ENCODE peak calls at places on chromosomes 1 and 21, in nine cellular contexts. F is brain microvascular endothelial cell, P is lower lobe of right lung, R is spleen, M is AG04449, Q is kidney epithelial cell, A is A673, V is thoracic aorta, B is right cardiac atrium. D is an unnamed sample.

GRCh38 chr21:41630249-41630648 is 122.3 kb upstream of the TMPRSS2 start:
- DNase-seq in F (peak), P (no peak), B (no peak), Q (peak), A (peak), V (no peak), R (no peak), M (peak), D (no peak)

GRCh38 chr1:182637769-182638168 is 33.6 kb upstream of the RGS16 start:
- DNase-seq in M (no peak), B (no peak), R (no peak), P (no peak), A (no peak), V (no peak), Q (no peak), F (no peak), D (no peak)

GRCh38 chr1:79353224-79353623 is 346.7 kb upstream of the ADGRL4 start:
- DNase-seq in Q (no peak), R (no peak), M (peak), P (no peak), F (peak), A (peak), V (no peak), B (peak), D (peak)

GRCh38 chr1:206480211-206480610 is 9.9 kb downstream of the IKBKE start:
- DNase-seq in A (no peak), M (no peak), F (no peak), V (no peak), Q (no peak), R (no peak), B (no peak), P (no peak), D (no peak)

GRCh38 chr1:238439483-238439882 is 548.8 kb upstream of the ZP4 start:
- DNase-seq in Q (no peak), F (no peak), P (no peak), B (no peak), M (no peak), V (no peak), R (no peak), A (no peak), D (no peak)

GRCh38 chr1:198653815-198654413 is 15.1 kb downstream of the PTPRC start:
- DNase-seq in B (no peak), Q (no peak), R (no peak), M (no peak), V (no peak), F (no peak), A (no peak), P (no peak), D (no peak)

GRCh38 chr1:202010042-202011015 is at the start of gene ELF3:
- DNase-seq in M (no peak), A (no peak), B (no peak), V (no peak), Q (peak), R (peak), P (peak), F (no peak), D (no peak)

GRCh38 chr21:42563261-42564045 is 49.8 kb downstream of the SLC37A1 start:
- DNase-seq in P (peak), B (no peak), R (peak), Q (no peak), A (no peak), F (no peak), M (no peak), V (no peak), D (no peak)

GRCh38 chr1:39395357-39395831 is 96.0 kb upstream of the BMP8A start:
- DNase-seq in R (no peak), A (peak), V (no peak), F (peak), P (no peak), Q (peak), B (no peak), M (peak), D (no peak)

GRCh38 chr21:36839123-36839522 is 127.3 kb downstream of the HLCS start:
- DNase-seq in Q (no peak), A (no peak), V (no peak), R (no peak), B (no peak), M (no peak), P (no peak), F (peak), D (no peak)

GRCh38 chr1:160780398-160780755 is 15.6 kb upstream of the LY9 start:
- DNase-seq in V (no peak), R (no peak), A (no peak), Q (no peak), B (no peak), P (no peak), M (no peak), F (no peak), D (no peak)

GRCh38 chr1:168137515-168137821 is 738 bp upstream of the GPR161 start:
- DNase-seq in M (no peak), A (no peak), Q (no peak), P (no peak), R (no peak), V (no peak), F (no peak), B (no peak), D (no peak)

GRCh38 chr1:36298640-36299039 is 7.5 kb upstream of the SH3D21 start:
- DNase-seq in R (no peak), M (no peak), B (no peak), P (no peak), V (no peak), Q (no peak), A (no peak), F (no peak), D (no peak)

GRCh38 chr21:28550057-28550825 is 442.4 kb downstream of the LTN1 start:
- DNase-seq in F (no peak), B (no peak), P (no peak), V (no peak), R (no peak), Q (no peak), A (no peak), M (no peak), D (no peak)

GRCh38 chr21:28554660-28555475 is 437.8 kb downstream of the LTN1 start:
- DNase-seq in P (no peak), A (no peak), B (no peak), F (peak), R (no peak), V (no peak), M (peak), Q (no peak), D (no peak)
- H3K4me3 ChIP-seq in P (no peak), A (no peak), B (no peak), F (no peak), R (no peak), V (no peak), M (no peak), Q (no peak), D (no peak)

GRCh38 chr1:150572918-150573647 is 6.3 kb downstream of the MCL1 start:
- DNase-seq in F (no peak), M (no peak), B (no peak), A (no peak), Q (no peak), R (peak), V (no peak), P (no peak), D (no peak)
- H3K4me3 ChIP-seq in F (no peak), M (no peak), B (no peak), A (no peak), Q (no peak), R (peak), V (peak), P (peak), D (no peak)

GRCh38 chr21:37916795-37917142 is 512 bp upstream of the KCNJ6 start:
- DNase-seq in Q (no peak), P (no peak), M (no peak), B (no peak), F (no peak), V (no peak), A (peak), R (no peak), D (no peak)

GRCh38 chr21:37915941-37916794 is at the start of gene KCNJ6:
- DNase-seq in Q (no peak), M (no peak), V (no peak), A (peak), P (peak), B (peak), R (no peak), F (peak), D (no peak)

GRCh38 chr21:37912616-37913015 is 3.6 kb downstream of the KCNJ6 start:
- DNase-seq in A (no peak), M (no peak), P (no peak), B (no peak), V (no peak), F (no peak), Q (no peak), R (no peak), D (no peak)

GRCh38 chr21:37915516-37915915 is 741 bp downstream of the KCNJ6 start:
- DNase-seq in V (no peak), F (no peak), B (no peak), Q (no peak), R (no peak), P (no peak), A (no peak), M (no peak), D (no peak)

GRCh38 chr21:37914211-37914900 is 1.9 kb downstream of the KCNJ6 start:
- DNase-seq in R (no peak), A (no peak), F (peak), B (no peak), M (no peak), V (no peak), Q (no peak), P (peak), D (no peak)
- H3K4me3 ChIP-seq in R (no peak), A (no peak), F (no peak), B (no peak), M (no peak), V (no peak), Q (no peak), P (no peak), D (no peak)

GRCh38 chr1:43360616-43361015 is 1.8 kb downstream of the CDC20 start:
- DNase-seq in Q (no peak), A (no peak), F (no peak), M (no peak), B (no peak), V (no peak), P (no peak), R (no peak), D (no peak)
- H3K4me3 ChIP-seq in Q (peak), A (peak), F (peak), M (peak), B (no peak), V (no peak), P (no peak), R (no peak), D (no peak)

GRCh38 chr1:200242379-200243041 is 167.3 kb downstream of the ZNF281 start:
- DNase-seq in P (no peak), A (peak), V (no peak), F (no peak), M (no peak), B (no peak), R (no peak), Q (no peak), D (no peak)
- H3K4me3 ChIP-seq in P (peak), A (peak), V (no peak), F (no peak), M (no peak), B (peak), R (no peak), Q (no peak), D (no peak)

DNA sequence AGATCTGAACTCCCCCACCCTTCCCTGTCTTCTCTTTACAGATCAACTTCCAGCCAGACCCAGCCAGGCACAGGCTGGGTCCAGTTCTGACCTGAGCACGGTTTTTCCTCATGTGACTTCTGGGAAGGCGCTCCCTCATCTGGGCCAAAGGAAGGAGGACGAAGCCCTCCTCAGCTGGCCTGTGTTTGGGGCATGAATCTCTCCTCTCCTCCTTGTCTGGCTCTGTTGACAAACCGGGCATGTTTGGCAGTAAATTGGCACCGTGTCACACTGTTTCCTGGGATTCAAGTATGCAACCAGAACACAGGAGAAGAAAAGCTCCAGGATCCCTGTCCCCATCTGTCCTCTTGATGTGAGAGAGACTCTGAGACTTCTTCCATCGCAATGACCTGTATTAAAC is 18.3 kb downstream of the NECAP2 start:
- DNase-seq in B (no peak), V (no peak), R (peak), P (no peak), A (no peak), Q (no peak), F (no peak), M (no peak), D (no peak)
- H3K4me3 ChIP-seq in B (no peak), V (no peak), R (no peak), P (no peak), A (no peak), Q (no peak), F (no peak), M (no peak), D (no peak)

GRCh38 chr1:22074803-22075202 is 22.3 kb downstream of the CDC42 start:
- DNase-seq in B (no peak), Q (no peak), A (no peak), V (no peak), R (no peak), F (no peak), M (no peak), P (no peak), D (no peak)
- H3K4me3 ChIP-seq in B (no peak), Q (no peak), A (no peak), V (no peak), R (no peak), F (no peak), M (no peak), P (no peak), D (no peak)

GRCh38 chr1:117611121-117611601 is 5.3 kb downstream of the TENT5C start:
- DNase-seq in R (no peak), Q (no peak), B (no peak), V (no peak), M (no peak), F (no peak), A (no peak), P (no peak), D (no peak)

GRCh38 chr1:117608213-117608612 is 2.4 kb downstream of the TENT5C start:
- DNase-seq in A (no peak), B (no peak), P (no peak), V (no peak), R (no peak), F (no peak), M (no peak), Q (no peak), D (no peak)

GRCh38 chr1:117608758-117609157 is 2.9 kb downstream of the TENT5C start:
- DNase-seq in F (no peak), R (no peak), B (no peak), P (no peak), M (no peak), A (no peak), V (no peak), Q (no peak), D (no peak)

GRCh38 chr1:117609471-117609911 is 3.6 kb downstream of the TENT5C start:
- DNase-seq in B (peak), V (no peak), Q (no peak), F (no peak), M (no peak), A (no peak), P (no peak), R (no peak), D (no peak)

GRCh38 chr1:117610036-117610435 is 4.2 kb downstream of the TENT5C start:
- DNase-seq in A (no peak), V (no peak), P (no peak), M (no peak), Q (no peak), F (no peak), B (no peak), R (no peak), D (no peak)
- H3K4me3 ChIP-seq in A (no peak), V (no peak), P (peak), M (no peak), Q (no peak), F (no peak), B (no peak), R (no peak), D (no peak)

GRCh38 chr1:15411593-15412487 is 2.2 kb downstream of the EFHD2 start:
- DNase-seq in B (peak), R (peak), P (peak), V (no peak), F (no peak), A (no peak), M (no peak), Q (no peak), D (no peak)

GRCh38 chr1:15410884-15411245 is 1.2 kb downstream of the EFHD2 start:
- DNase-seq in B (no peak), F (no peak), Q (no peak), P (no peak), M (no peak), V (no peak), R (peak), A (no peak), D (no peak)

GRCh38 chr1:15412843-15413242 is 3.2 kb downstream of the EFHD2 start:
- DNase-seq in A (no peak), R (peak), V (no peak), B (no peak), P (no peak), F (no peak), M (no peak), Q (no peak), D (no peak)

GRCh38 chr1:15413563-15414449 is 4.1 kb downstream of the EFHD2 start:
- DNase-seq in A (no peak), F (no peak), V (no peak), R (no peak), P (no peak), M (no peak), B (no peak), Q (no peak), D (no peak)

DNA sequence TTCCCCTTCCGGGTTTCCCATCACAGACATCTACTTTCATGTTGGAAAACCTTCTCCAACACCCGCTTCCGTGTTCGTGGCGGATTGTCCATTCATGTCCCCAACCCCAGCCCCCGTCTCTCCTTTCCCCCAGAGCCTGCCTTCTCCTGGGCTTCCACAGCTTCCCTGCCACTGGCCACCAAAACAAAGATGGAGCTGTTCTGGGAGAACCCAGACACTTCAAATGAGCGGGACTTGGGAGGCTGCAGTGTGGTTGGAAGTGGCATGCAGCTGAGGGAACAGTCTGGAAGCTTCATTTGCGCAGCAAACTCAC is 2.8 kb downstream of the EFHD2 start:
- DNase-seq in R (no peak), F (no peak), V (no peak), B (no peak), Q (no peak), P (no peak), M (no peak), A (no peak), D (no peak)
- H3K4me3 ChIP-seq in R (peak), F (no peak), V (peak), B (no peak), Q (no peak), P (peak), M (no peak), A (no peak), D (no peak)